ENCODE peak calls at places on chromosomes 2 and 18, in ten cellular contexts. Q is stomach; V is SK-N-SH; G is fibroblast of lung; A is pancreas; P is effector memory CD4-positive, alpha-beta T cell; Y is psoas muscle; C is vagina; H is left ventricle myocardium inferior; R is upper lobe of right lung. K is an unnamed sample.

GRCh38 chr18:22330508-22330907 is 87.2 kb downstream of the CTAGE1 start:
- DNase-seq in R (no peak), H (no peak), Y (no peak), P (no peak), G (no peak), Q (no peak), V (no peak), C (no peak), A (no peak), K (no peak)

GRCh38 chr2:24822049-24822706 is 29.0 kb downstream of the CENPO start:
- DNase-seq in V (no peak), C (no peak), P (no peak), R (no peak), H (no peak), Y (no peak), A (no peak), G (no peak), Q (peak; percentile 10), K (no peak)

GRCh38 chr18:48754993-48755473 is 195.7 kb downstream of the SMAD7 start:
- DNase-seq in Q (no peak), Y (no peak), A (no peak), V (no peak), P (no peak), R (no peak), G (no peak), H (no peak), C (no peak), K (no peak)

GRCh38 chr18:41599529-41599928 is 355.5 kb upstream of the PIK3C3 start:
- DNase-seq in C (no peak), G (no peak), Y (no peak), H (peak; percentile 15), Q (no peak), V (peak; percentile 16), A (no peak), P (no peak), R (no peak), K (no peak)

GRCh38 chr2:10466801-10467200 is 18.7 kb upstream of the ODC1 start:
- DNase-seq in P (no peak), V (peak; percentile 30), A (peak; percentile 24), Q (no peak), R (peak; percentile 44), Y (no peak), G (no peak), C (no peak), H (no peak), K (no peak)

GRCh38 chr2:238459081-238459629 is 32.4 kb downstream of the ASB1 start:
- DNase-seq in R (no peak), G (peak; percentile 84), Q (peak; percentile 67), A (no peak), C (no peak), V (no peak), H (peak; percentile 67), Y (peak; percentile 71), P (no peak), K (no peak)

GRCh38 chr2:101349893-101350662 is 37.2 kb downstream of the CREG2 start:
- DNase-seq in V (no peak), G (peak; percentile 54), A (no peak), P (no peak), Y (no peak), R (no peak), Q (no peak), C (no peak), H (no peak), K (peak; percentile 69)

GRCh38 chr2:98730053-98730850 is 680 bp downstream of the MGAT4A start:
- DNase-seq in C (no peak), P (peak; percentile 36), V (peak; percentile 73), H (peak; percentile 31), Y (peak; percentile 46), G (no peak), Q (peak; percentile 65), R (peak; percentile 72), A (peak; percentile 73), K (peak; percentile 38)

GRCh38 chr2:224982910-224983688 is 59.2 kb downstream of the DOCK10 start:
- DNase-seq in G (peak; percentile 80), P (no peak), A (no peak), H (peak; percentile 18), Q (peak; percentile 31), R (no peak), Y (no peak), C (no peak), V (no peak), K (no peak)

GRCh38 chr2:224982226-224982625 is 60.0 kb downstream of the DOCK10 start:
- DNase-seq in G (peak; percentile 40), Y (no peak), V (peak; percentile 36), R (no peak), C (no peak), H (no peak), P (no peak), Q (no peak), A (no peak), K (peak; percentile 52)

GRCh38 chr2:224986479-224986878 is 55.8 kb downstream of the DOCK10 start:
- DNase-seq in P (no peak), G (no peak), V (no peak), H (no peak), Q (no peak), A (no peak), R (no peak), C (no peak), Y (no peak), K (no peak)

GRCh38 chr2:224983719-224984388 is 58.4 kb downstream of the DOCK10 start:
- DNase-seq in G (peak; percentile 52), Q (no peak), A (no peak), Y (no peak), C (no peak), H (no peak), V (peak; percentile 57), R (no peak), P (no peak), K (no peak)

GRCh38 chr2:224984641-224985040 is 57.6 kb downstream of the DOCK10 start:
- DNase-seq in V (no peak), Q (no peak), R (no peak), P (no peak), G (no peak), H (no peak), A (no peak), Y (no peak), C (no peak), K (no peak)
- H3K27ac ChIP-seq in V (peak overlapping the region; percentile 99), Q (no peak overlapping the region), R (no peak overlapping the region), P (no peak overlapping the region), G (peak overlapping the region; percentile 77), H (peak overlapping the region; percentile 69), A (no peak overlapping the region), Y (no peak overlapping the region), C (peak overlapping the region; percentile 77), K (peak overlapping the region; percentile 66)

DNA sequence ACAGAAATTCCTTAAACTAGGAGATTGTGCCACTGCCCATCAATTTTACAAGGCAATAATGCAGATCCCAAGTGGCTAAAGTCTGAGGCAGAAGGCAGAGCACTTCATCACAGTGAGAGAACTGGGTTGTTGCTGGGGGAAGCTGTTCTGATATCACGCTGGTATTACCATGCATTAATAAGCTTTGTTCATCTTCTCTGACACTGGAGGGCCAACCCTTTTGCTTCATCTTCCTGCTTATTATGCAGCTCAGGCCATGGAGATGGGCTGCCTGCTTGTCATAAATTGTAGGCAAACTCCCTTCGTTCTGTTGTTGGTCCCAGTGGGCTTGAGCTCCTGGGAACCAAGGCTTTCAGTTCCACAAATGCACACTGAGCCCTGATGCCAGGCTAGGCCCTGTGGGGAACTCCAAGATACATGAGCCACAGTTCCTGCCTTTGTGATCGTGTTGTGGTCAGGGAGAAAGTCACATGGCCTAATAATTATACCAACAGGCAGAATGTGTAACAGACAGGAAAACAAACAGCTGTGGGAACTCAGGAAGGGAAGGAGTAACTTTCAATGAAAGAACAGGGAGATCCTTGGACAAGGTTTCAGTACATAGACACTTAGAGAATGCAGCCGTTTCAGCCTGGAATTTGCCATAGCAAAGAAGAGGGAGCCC is 49.1 kb upstream of the BCL2L11 start:
- DNase-seq in H (no peak), G (peak; percentile 82), P (no peak), A (no peak), Q (no peak), Y (no peak), V (no peak), R (no peak), C (no peak), K (no peak)
- H3K27ac ChIP-seq in H (peak overlapping the region; percentile 56), G (peak overlapping the region; percentile 15), P (no peak overlapping the region), A (no peak overlapping the region), Q (peak overlapping the region; percentile 35), Y (peak overlapping the region; percentile 40), V (no peak overlapping the region), R (peak overlapping the region; percentile 67), C (no peak overlapping the region), K (no peak overlapping the region)

GRCh38 chr2:230664844-230665243 is 47.8 kb upstream of the CAB39 start:
- DNase-seq in C (no peak), G (no peak), A (no peak), Y (no peak), V (no peak), P (no peak), R (no peak), Q (no peak), H (no peak), K (no peak)

GRCh38 chr2:230666885-230667712 is 45.5 kb upstream of the CAB39 start:
- DNase-seq in V (peak; percentile 55), Q (no peak), C (no peak), Y (no peak), A (no peak), H (no peak), P (no peak), G (peak; percentile 71), R (no peak), K (no peak)

GRCh38 chr2:230668184-230668938 is 44.3 kb upstream of the CAB39 start:
- DNase-seq in G (peak; percentile 63), Y (peak; percentile 55), V (no peak), R (peak; percentile 61), A (no peak), H (peak; percentile 44), Q (no peak), C (no peak), P (peak; percentile 18), K (no peak)

GRCh38 chr2:230665263-230665691 is 47.4 kb upstream of the CAB39 start:
- DNase-seq in G (no peak), A (no peak), P (no peak), V (no peak), Y (no peak), Q (no peak), H (no peak), C (no peak), R (no peak), K (no peak)

DNA sequence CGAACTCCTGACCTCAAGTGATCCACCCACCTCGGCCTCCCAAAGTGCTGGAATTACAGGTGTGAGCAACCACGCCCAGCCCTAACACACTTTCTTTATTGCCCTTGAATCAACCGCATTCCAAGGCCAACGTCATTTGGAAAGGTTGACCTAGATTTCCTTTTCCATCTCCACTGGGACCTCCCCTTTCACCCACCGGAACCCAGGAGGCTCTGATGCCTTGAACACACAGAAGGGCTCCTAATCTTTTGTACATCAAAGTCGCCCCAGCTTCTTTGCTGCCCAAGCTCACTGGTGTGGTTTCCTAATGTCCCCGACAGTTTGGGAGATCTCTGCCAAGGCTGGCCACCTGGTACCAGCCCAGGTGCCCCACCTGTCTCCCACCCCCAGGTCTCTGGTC is 46.2 kb upstream of the CAB39 start:
- DNase-seq in Q (no peak), V (no peak), P (no peak), A (no peak), C (no peak), Y (no peak), H (no peak), G (no peak), R (no peak), K (no peak)
- H3K27ac ChIP-seq in Q (no peak overlapping the region), V (no peak overlapping the region), P (no peak overlapping the region), A (no peak overlapping the region), C (no peak overlapping the region), Y (peak overlapping the region; percentile 85), H (no peak overlapping the region), G (no peak overlapping the region), R (peak overlapping the region; percentile 47), K (no peak overlapping the region)

GRCh38 chr2:54577944-54578667 is 122.0 kb downstream of the SPTBN1 start:
- DNase-seq in A (no peak), C (no peak), H (no peak), V (no peak), Y (no peak), Q (no peak), P (no peak), R (no peak), G (no peak), K (no peak)

GRCh38 chr2:54577035-54577434 is 120.9 kb downstream of the SPTBN1 start:
- DNase-seq in G (no peak), C (no peak), A (peak; percentile 83), P (no peak), H (peak; percentile 52), V (no peak), R (no peak), Q (peak; percentile 90), Y (no peak), K (no peak)

GRCh38 chr2:54579682-54580349 is 123.7 kb downstream of the SPTBN1 start:
- DNase-seq in V (no peak), G (no peak), A (no peak), C (no peak), P (no peak), Y (no peak), R (no peak), H (no peak), Q (peak; percentile 57), K (no peak)

GRCh38 chr2:54578668-54579045 is 122.5 kb downstream of the SPTBN1 start:
- DNase-seq in Y (no peak), P (no peak), Q (no peak), V (no peak), A (no peak), C (no peak), G (no peak), H (no peak), R (no peak), K (no peak)

DNA sequence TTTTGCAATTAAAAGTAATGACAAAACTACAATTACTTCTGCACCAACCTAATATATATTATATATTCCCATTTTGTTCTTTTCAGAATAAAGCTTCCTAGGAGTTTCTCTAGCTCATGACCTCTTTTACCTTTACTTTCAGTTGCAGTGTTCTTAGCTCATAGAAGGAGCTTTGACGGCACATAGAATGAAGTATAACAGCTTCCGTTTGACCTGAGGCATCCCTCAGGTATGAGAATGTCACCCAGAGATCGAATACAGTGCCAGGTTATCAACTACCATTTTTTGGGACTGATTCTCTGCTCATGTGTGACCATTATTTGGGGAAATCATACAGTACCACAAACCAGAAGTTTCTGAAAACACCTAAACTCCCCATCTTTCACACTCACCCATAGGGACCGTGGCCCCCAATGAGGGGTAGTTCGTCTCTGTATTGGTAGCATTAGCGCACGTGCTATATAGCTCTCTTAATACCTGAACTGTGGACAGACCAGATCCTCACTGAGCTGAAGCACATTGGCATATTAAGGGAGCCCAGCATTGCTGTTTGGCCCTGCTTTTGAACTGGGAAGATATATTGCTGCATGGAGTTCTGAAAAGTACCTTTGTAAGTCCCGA is 123.0 kb downstream of the SPTBN1 start:
- DNase-seq in A (no peak), P (no peak), V (no peak), R (no peak), H (no peak), Y (no peak), C (no peak), G (no peak), Q (no peak), K (no peak)
- H3K27ac ChIP-seq in A (peak overlapping the region; percentile 3), P (peak overlapping the region; percentile 78), V (no peak overlapping the region), R (peak overlapping the region; percentile 55), H (peak overlapping the region; percentile 75), Y (no peak overlapping the region), C (no peak overlapping the region), G (no peak overlapping the region), Q (peak overlapping the region; percentile 86), K (no peak overlapping the region)

K was measured in caudate nucleus.